ENCODE peak calls at places on chromosomes 1 and 21, in five cellular contexts. One of them, this sample, is unnamed.

GRCh38 chr1:145983206-145983675 is 13.1 kb downstream of the TXNIP start:
- DNase-seq in CD4-positive, alpha-beta T cell: no peak
- DNase-seq in fibroblast of lung: no peak
- DNase-seq in DMS53: peak
- DNase-seq in left cardiac atrium: peak
- DNase-seq in this sample: no peak

GRCh38 chr21:41559658-41560599 is 52.0 kb upstream of the TMPRSS2 start:
- DNase-seq in CD4-positive, alpha-beta T cell: no peak
- DNase-seq in fibroblast of lung: peak
- DNase-seq in DMS53: no peak
- DNase-seq in left cardiac atrium: no peak
- DNase-seq in this sample: no peak

GRCh38 chr1:199272107-199272506 is 633.3 kb downstream of the PTPRC start:
- DNase-seq in CD4-positive, alpha-beta T cell: no peak
- DNase-seq in fibroblast of lung: peak
- DNase-seq in DMS53: peak
- DNase-seq in left cardiac atrium: no peak
- DNase-seq in this sample: no peak

GRCh38 chr1:116336250-116336649 is 36.8 kb upstream of the ATP1A1 start:
- DNase-seq in CD4-positive, alpha-beta T cell: no peak
- DNase-seq in fibroblast of lung: no peak
- DNase-seq in DMS53: no peak
- DNase-seq in left cardiac atrium: no peak
- DNase-seq in this sample: no peak

GRCh38 chr1:211688421-211688820 is 13.0 kb upstream of the NEK2 start:
- DNase-seq in CD4-positive, alpha-beta T cell: no peak
- DNase-seq in fibroblast of lung: no peak
- DNase-seq in DMS53: no peak
- DNase-seq in left cardiac atrium: no peak
- DNase-seq in this sample: no peak

GRCh38 chr1:205480349-205481278 is 23.9 kb upstream of the CDK18 start:
- DNase-seq in CD4-positive, alpha-beta T cell: peak
- DNase-seq in fibroblast of lung: no peak
- DNase-seq in DMS53: no peak
- DNase-seq in left cardiac atrium: no peak
- DNase-seq in this sample: peak

GRCh38 chr1:181335631-181336030 is 147.7 kb upstream of the CACNA1E start:
- DNase-seq in CD4-positive, alpha-beta T cell: no peak
- DNase-seq in fibroblast of lung: no peak
- DNase-seq in DMS53: no peak
- DNase-seq in left cardiac atrium: no peak
- DNase-seq in this sample: no peak

GRCh38 chr1:9413143-9413876 is 120.6 kb downstream of the SPSB1 start:
- DNase-seq in CD4-positive, alpha-beta T cell: peak
- DNase-seq in fibroblast of lung: peak
- DNase-seq in DMS53: peak
- DNase-seq in left cardiac atrium: peak
- DNase-seq in this sample: no peak

GRCh38 chr1:201633811-201634210 is 94.9 kb downstream of the NAV1 start:
- DNase-seq in CD4-positive, alpha-beta T cell: no peak
- DNase-seq in fibroblast of lung: peak
- DNase-seq in DMS53: no peak
- DNase-seq in left cardiac atrium: no peak
- DNase-seq in this sample: no peak

GRCh38 chr21:27572681-27573080 is 605.8 kb upstream of the ADAMTS5 start:
- DNase-seq in CD4-positive, alpha-beta T cell: no peak
- DNase-seq in fibroblast of lung: peak
- DNase-seq in DMS53: peak
- DNase-seq in left cardiac atrium: no peak
- DNase-seq in this sample: no peak

GRCh38 chr1:81349194-81349965 is 451.4 kb upstream of the ADGRL2 start:
- DNase-seq in CD4-positive, alpha-beta T cell: no peak
- DNase-seq in fibroblast of lung: no peak
- DNase-seq in DMS53: no peak
- DNase-seq in left cardiac atrium: no peak
- DNase-seq in this sample: no peak

GRCh38 chr1:3956527-3957170 is 56.6 kb upstream of the C1orf174 start:
- DNase-seq in CD4-positive, alpha-beta T cell: no peak
- DNase-seq in fibroblast of lung: no peak
- DNase-seq in DMS53: peak
- DNase-seq in left cardiac atrium: no peak
- DNase-seq in this sample: no peak

GRCh38 chr1:157193702-157194391 is 55.7 kb upstream of the ETV3 start:
- DNase-seq in CD4-positive, alpha-beta T cell: no peak
- DNase-seq in fibroblast of lung: peak
- DNase-seq in DMS53: peak
- DNase-seq in left cardiac atrium: peak
- DNase-seq in this sample: peak

GRCh38 chr1:26234644-26235384 is 814 bp downstream of the CEP85 start:
- DNase-seq in CD4-positive, alpha-beta T cell: no peak
- DNase-seq in fibroblast of lung: peak
- DNase-seq in DMS53: peak
- DNase-seq in left cardiac atrium: no peak
- DNase-seq in this sample: no peak

GRCh38 chr1:42154685-42155084 is 1.5 kb downstream of the GUCA2B start:
- DNase-seq in CD4-positive, alpha-beta T cell: no peak
- DNase-seq in fibroblast of lung: no peak
- DNase-seq in DMS53: no peak
- DNase-seq in left cardiac atrium: no peak
- DNase-seq in this sample: no peak

GRCh38 chr1:187476671-187477070 is 647.9 kb downstream of the PLA2G4A start:
- DNase-seq in CD4-positive, alpha-beta T cell: no peak
- DNase-seq in fibroblast of lung: no peak
- DNase-seq in DMS53: peak
- DNase-seq in left cardiac atrium: no peak
- DNase-seq in this sample: no peak

GRCh38 chr1:112818990-112819689 is 104.0 kb upstream of the PPM1J start:
- DNase-seq in CD4-positive, alpha-beta T cell: no peak
- DNase-seq in fibroblast of lung: peak
- DNase-seq in DMS53: no peak
- DNase-seq in left cardiac atrium: peak
- DNase-seq in this sample: no peak

GRCh38 chr1:109255097-109255651 is 5.8 kb downstream of the CELSR2 start:
- DNase-seq in CD4-positive, alpha-beta T cell: no peak
- DNase-seq in fibroblast of lung: no peak
- DNase-seq in DMS53: no peak
- DNase-seq in left cardiac atrium: no peak
- DNase-seq in this sample: no peak

This sample was measured in T-helper 17 cell.